ENCODE peak calls at places on chromosomes 5 and 9, in five cellular contexts. One of them, this sample, is unnamed.

GRCh38 chr9:89655990-89656657 is 51.3 kb downstream of the GADD45G start:
- DNase-seq in posterior vena cava: peak
- DNase-seq in ACHN: no peak
- DNase-seq in GM10248: no peak
- DNase-seq in hippocampal formation: no peak
- DNase-seq in this sample: no peak

GRCh38 chr9:136232964-136233363 is 12.6 kb downstream of the QSOX2 start:
- DNase-seq in posterior vena cava: no peak
- DNase-seq in ACHN: no peak
- DNase-seq in GM10248: no peak
- DNase-seq in hippocampal formation: no peak
- DNase-seq in this sample: no peak

GRCh38 chr5:161372682-161373344 is 173.7 kb downstream of the GABRB2 start:
- DNase-seq in posterior vena cava: no peak
- DNase-seq in ACHN: no peak
- DNase-seq in GM10248: no peak
- DNase-seq in hippocampal formation: no peak
- DNase-seq in this sample: no peak

GRCh38 chr9:130042406-130042930 is 521 bp downstream of the FNBP1 start:
- DNase-seq in posterior vena cava: peak
- DNase-seq in ACHN: peak
- DNase-seq in GM10248: no peak
- DNase-seq in hippocampal formation: peak
- DNase-seq in this sample: peak

GRCh38 chr5:39201795-39202593 is 17.4 kb downstream of the FYB1 start:
- DNase-seq in posterior vena cava: no peak
- DNase-seq in ACHN: no peak
- DNase-seq in GM10248: no peak
- DNase-seq in hippocampal formation: no peak
- DNase-seq in this sample: no peak

GRCh38 chr5:91079037-91079436 is 304.1 kb downstream of the ARRDC3 start:
- DNase-seq in posterior vena cava: no peak
- DNase-seq in ACHN: peak
- DNase-seq in GM10248: no peak
- DNase-seq in hippocampal formation: no peak
- DNase-seq in this sample: no peak

GRCh38 chr5:131156385-131156784 is 8.7 kb downstream of the HINT1 start:
- DNase-seq in posterior vena cava: no peak
- DNase-seq in ACHN: no peak
- DNase-seq in GM10248: no peak
- DNase-seq in hippocampal formation: no peak
- DNase-seq in this sample: no peak

GRCh38 chr9:14478175-14479165 is 164.5 kb upstream of the NFIB start:
- DNase-seq in posterior vena cava: no peak
- DNase-seq in ACHN: no peak
- DNase-seq in GM10248: no peak
- DNase-seq in hippocampal formation: no peak
- DNase-seq in this sample: no peak

GRCh38 chr5:36722913-36723312 is 116.5 kb downstream of the SLC1A3 start:
- DNase-seq in posterior vena cava: no peak
- DNase-seq in ACHN: no peak
- DNase-seq in GM10248: no peak
- DNase-seq in hippocampal formation: no peak
- DNase-seq in this sample: peak

GRCh38 chr5:178240772-178241171 is 8.2 kb upstream of the PHYKPL start:
- DNase-seq in posterior vena cava: no peak
- DNase-seq in ACHN: no peak
- DNase-seq in GM10248: no peak
- DNase-seq in hippocampal formation: no peak
- DNase-seq in this sample: no peak

GRCh38 chr9:128727626-128728248 is 3.8 kb upstream of the ZDHHC12 start:
- DNase-seq in posterior vena cava: no peak
- DNase-seq in ACHN: no peak
- DNase-seq in GM10248: no peak
- DNase-seq in hippocampal formation: no peak
- DNase-seq in this sample: no peak

GRCh38 chr9:117460743-117461142 is 45.9 kb upstream of the ASTN2 start:
- DNase-seq in posterior vena cava: no peak
- DNase-seq in ACHN: no peak
- DNase-seq in GM10248: no peak
- DNase-seq in hippocampal formation: no peak
- DNase-seq in this sample: no peak

GRCh38 chr5:87121315-87122170 is 146.1 kb upstream of the RASA1 start:
- DNase-seq in posterior vena cava: no peak
- DNase-seq in ACHN: peak
- DNase-seq in GM10248: peak
- DNase-seq in hippocampal formation: no peak
- DNase-seq in this sample: peak

GRCh38 chr9:35070823-35071813 is 1.3 kb downstream of the VCP start:
- DNase-seq in posterior vena cava: no peak
- DNase-seq in ACHN: peak
- DNase-seq in GM10248: no peak
- DNase-seq in hippocampal formation: no peak
- DNase-seq in this sample: no peak

GRCh38 chr5:1204693-1205242 is 3.4 kb downstream of the SLC6A19 start:
- DNase-seq in posterior vena cava: no peak
- DNase-seq in ACHN: peak
- DNase-seq in GM10248: no peak
- DNase-seq in hippocampal formation: no peak
- DNase-seq in this sample: no peak

GRCh38 chr5:83022334-83022733 is 54.9 kb downstream of the TMEM167A start:
- DNase-seq in posterior vena cava: no peak
- DNase-seq in ACHN: no peak
- DNase-seq in GM10248: no peak
- DNase-seq in hippocampal formation: no peak
- DNase-seq in this sample: no peak

GRCh38 chr5:132354381-132354780 is 15.1 kb upstream of the SLC22A5 start:
- DNase-seq in posterior vena cava: no peak
- DNase-seq in ACHN: no peak
- DNase-seq in GM10248: no peak
- DNase-seq in hippocampal formation: no peak
- DNase-seq in this sample: no peak

GRCh38 chr5:67010684-67011409 is 185.8 kb downstream of the CD180 start:
- DNase-seq in posterior vena cava: no peak
- DNase-seq in ACHN: peak
- DNase-seq in GM10248: no peak
- DNase-seq in hippocampal formation: no peak
- DNase-seq in this sample: no peak

This sample was measured in immature natural killer cell.